ENCODE peak calls at places on chromosome 16, in eight cellular contexts. C is K562; F is left lung; R is tibial artery; D is cardiac muscle cell; B is CD4-positive, alpha-beta memory T cell; S is tibial nerve; X is prostate gland. L is an unnamed sample.
A peak's percentile ranks its signal among the peaks of the same experiment; 100 is the strongest.

GRCh38 chr16:86398622-86399021 is 111.7 kb upstream of the FOXF1 start:
- DNase-seq in S (no peak), B (no peak), F (no peak), D (peak; percentile 54), R (no peak), C (no peak), X (no peak), L (no peak)

GRCh38 chr16:29678691-29679267 is at the start of gene QPRT:
- DNase-seq in S (no peak), C (peak; percentile 93), X (no peak), R (no peak), D (peak; percentile 87), F (no peak), B (no peak), L (no peak)

GRCh38 chr16:18048858-18049257 is 287.7 kb downstream of the NPIPA8 start:
- DNase-seq in F (no peak), C (no peak), B (no peak), R (no peak), D (no peak), S (no peak), X (no peak), L (no peak)

GRCh38 chr16:88197481-88198456 is 185.0 kb upstream of the ZNF469 start:
- DNase-seq in D (no peak), X (no peak), R (no peak), B (no peak), S (no peak), F (peak; percentile 72), C (no peak), L (no peak)

GRCh38 chr16:67249178-67249759 is 490 bp downstream of the SLC9A5 start:
- DNase-seq in S (no peak), X (no peak), F (no peak), B (no peak), D (no peak), R (no peak), C (no peak), L (peak; percentile 52)

GRCh38 chr16:9372934-9373890 is 281.8 kb downstream of the HAPSTR1 start:
- DNase-seq in X (no peak), S (no peak), R (no peak), B (no peak), D (no peak), F (no peak), C (no peak), L (no peak)

GRCh38 chr16:48540222-48540900 is 69.6 kb downstream of the N4BP1 start:
- DNase-seq in X (no peak), D (no peak), R (no peak), C (no peak), F (peak; percentile 63), S (no peak), B (no peak), L (no peak)

GRCh38 chr16:22217890-22218730 is 12.0 kb downstream of the EEF2K start:
- DNase-seq in C (peak; percentile 73), D (no peak), R (peak; percentile 86), X (no peak), B (no peak), S (no peak), F (no peak), L (peak; percentile 85)

GRCh38 chr16:78890496-78890895 is 710.0 kb downstream of the MAF start:
- DNase-seq in X (no peak), C (no peak), R (no peak), F (no peak), S (no peak), D (no peak), B (no peak), L (no peak)

GRCh38 chr16:57156351-57156703 is 29.5 kb downstream of the PSME3IP1 start:
- DNase-seq in S (no peak), F (no peak), X (no peak), B (no peak), D (no peak), C (no peak), R (no peak), L (no peak)

GRCh38 chr16:57303910-57304168 is 19.4 kb upstream of the PLLP start:
- DNase-seq in D (no peak), X (no peak), F (no peak), C (no peak), R (peak; percentile 70), S (no peak), B (no peak), L (no peak)

GRCh38 chr16:24729967-24730815 is 740 bp downstream of the TNRC6A start:
- DNase-seq in S (no peak), R (no peak), X (peak; percentile 18), D (peak; percentile 24), B (no peak), C (peak; percentile 76), F (no peak), L (peak; percentile 53)

GRCh38 chr16:65745-66144 is 6.7 kb downstream of the RHBDF1 start:
- DNase-seq in D (peak; percentile 82), C (peak; percentile 89), B (peak; percentile 75), F (peak; percentile 94), S (peak; percentile 79), R (peak; percentile 90), X (peak; percentile 80), L (peak; percentile 88)

GRCh38 chr16:51952500-51952899 is 594.4 kb downstream of the TOX3 start:
- DNase-seq in X (no peak), R (no peak), B (no peak), D (no peak), F (no peak), C (no peak), S (no peak), L (no peak)

GRCh38 chr16:75702247-75702646 is 986 bp upstream of the DUXB start:
- DNase-seq in S (no peak), B (no peak), C (peak; percentile 70), X (no peak), R (no peak), F (no peak), D (no peak), L (no peak)

GRCh38 chr16:7513429-7513828 is 180.8 kb downstream of the RBFOX1 start:
- DNase-seq in F (no peak), B (no peak), D (no peak), R (no peak), C (peak; percentile 28), S (no peak), X (no peak), L (no peak)

GRCh38 chr16:3637371-3637923 is 17.0 kb upstream of the DNASE1 start:
- DNase-seq in F (no peak), C (no peak), R (peak; percentile 28), D (peak; percentile 52), S (no peak), B (peak; percentile 14), X (no peak), L (no peak)

DNA sequence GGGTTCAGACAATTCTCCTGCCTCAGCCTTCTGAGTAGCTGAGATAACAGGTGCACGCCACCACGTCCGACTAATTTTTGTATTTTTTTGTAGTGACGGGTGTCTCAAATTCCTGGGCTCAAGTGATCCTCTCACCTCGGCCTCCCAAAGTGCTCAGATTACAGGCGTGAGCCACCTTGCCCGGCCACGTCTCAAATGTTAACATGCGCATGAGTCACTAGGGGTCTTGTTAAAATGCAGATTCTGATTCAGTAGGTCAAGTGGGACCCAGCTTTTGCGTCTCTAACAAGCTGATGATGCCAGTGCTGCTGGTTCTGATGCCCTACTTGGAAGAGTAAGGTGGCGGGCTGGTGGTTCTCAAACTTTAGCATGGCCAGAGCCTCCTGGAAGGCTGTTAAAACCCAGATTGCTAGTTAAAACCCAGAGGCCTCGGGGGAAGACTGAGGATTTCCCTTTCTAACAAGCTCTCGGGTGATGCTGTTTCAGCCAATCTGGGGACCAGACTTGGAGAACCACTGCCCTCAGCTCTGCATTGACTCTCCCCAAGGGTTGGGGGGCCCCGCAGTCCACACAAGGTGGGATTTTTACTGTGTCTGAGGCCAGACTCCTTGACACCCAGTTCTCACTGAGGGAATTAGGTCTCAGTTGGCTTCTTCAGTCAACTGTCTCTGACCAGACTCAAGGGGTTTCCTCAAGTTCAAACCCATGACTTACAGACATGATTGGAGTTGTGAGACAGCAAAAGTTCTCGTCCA is 17.9 kb downstream of the SCNN1B start:
- DNase-seq in D (no peak), F (no peak), S (no peak), R (peak; percentile 31), X (no peak), C (no peak), B (no peak), L (no peak)
- H3K4me3 ChIP-seq in D (no peak overlapping the region), F (no peak overlapping the region), S (no peak overlapping the region), R (no peak overlapping the region), X (no peak overlapping the region), C (no peak overlapping the region), B (no peak overlapping the region), L (no peak overlapping the region)

DNA sequence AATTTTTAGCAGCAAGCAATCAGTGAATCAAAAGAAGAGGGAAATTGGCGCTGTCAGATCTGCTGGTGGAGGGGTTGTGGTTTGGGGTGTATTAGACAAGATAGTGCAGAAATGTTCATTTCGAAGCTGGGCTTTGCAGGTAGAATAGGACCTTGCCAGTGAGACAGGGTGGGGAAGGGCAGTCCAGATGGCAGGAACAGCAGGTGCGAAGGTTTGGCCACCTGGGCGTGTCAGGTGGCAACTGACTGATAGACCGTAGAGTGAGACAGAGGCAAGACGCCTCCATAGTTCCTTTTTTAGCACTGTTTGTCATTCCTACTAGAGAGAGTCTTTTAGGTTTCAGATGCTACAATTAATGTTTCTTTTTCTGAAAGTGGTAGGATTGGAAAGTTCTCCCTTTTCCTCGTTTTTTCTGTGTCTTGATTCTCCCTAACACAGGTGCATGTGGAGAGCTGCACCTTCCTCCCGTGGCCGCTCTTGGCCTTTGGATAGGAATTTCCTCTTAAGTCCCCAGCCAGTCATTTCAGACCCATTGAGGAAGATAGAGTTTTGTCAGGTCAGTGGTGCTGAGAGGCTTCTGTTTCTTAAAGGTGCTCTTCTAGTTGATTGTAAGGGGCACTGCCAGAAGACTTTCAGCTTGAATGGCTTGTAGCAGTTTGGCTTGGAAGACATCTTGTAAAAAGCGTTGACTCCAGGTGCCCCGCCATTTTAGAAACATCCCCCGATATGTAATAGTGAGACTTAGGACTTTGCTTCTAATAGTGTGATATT is 315.6 kb downstream of the SNX29 start:
- DNase-seq in C (no peak), B (no peak), X (no peak), F (no peak), S (no peak), R (no peak), D (no peak), L (no peak)
- H3K4me1 ChIP-seq in C (peaks cover 3% of the 10 kb centered on the region), B (no peaks in the 10 kb centered on the region), X (no peaks in the 10 kb centered on the region), F (peaks cover 4% of the 10 kb centered on the region), S (no peaks in the 10 kb centered on the region), R (no peaks in the 10 kb centered on the region), D (peaks cover 8% of the 10 kb centered on the region), L (no peaks in the 10 kb centered on the region)

DNA sequence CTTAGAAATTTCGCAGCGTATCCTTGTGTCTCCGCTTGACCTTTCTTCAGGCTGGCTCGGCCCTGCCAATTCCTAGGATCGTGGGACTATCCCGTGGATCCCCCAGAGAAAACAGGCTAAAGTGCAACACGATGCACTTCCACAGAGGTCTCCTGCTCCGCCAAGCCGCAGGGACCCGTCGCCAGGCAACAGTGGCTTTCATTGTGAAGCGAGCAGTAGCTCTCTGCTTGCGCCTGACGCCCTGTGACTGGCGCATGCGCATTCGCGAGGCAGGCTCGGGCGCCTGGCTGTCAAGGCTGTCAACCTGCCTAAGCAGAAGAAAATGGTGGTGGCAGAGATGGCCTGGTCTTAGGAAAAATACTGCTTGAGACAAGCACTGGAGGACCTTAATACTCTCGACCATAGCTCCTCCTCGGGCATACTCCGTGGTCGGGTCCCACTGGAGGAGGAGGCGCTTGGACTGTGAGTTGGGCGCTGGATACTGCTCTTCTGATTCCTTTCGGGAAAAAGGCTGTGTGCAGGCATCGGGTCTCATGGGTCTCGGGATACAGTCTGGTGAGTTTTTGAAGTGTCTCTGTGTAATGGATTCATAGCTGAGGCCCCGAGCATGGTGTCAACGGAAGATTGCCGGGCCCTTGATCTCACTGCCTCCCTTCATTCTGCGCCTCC is 2336.1 kb downstream of the TP53TG3F start:
- DNase-seq in C (no peak), S (no peak), X (no peak), R (no peak), B (no peak), F (peak; percentile 63), D (no peak), L (no peak)
- H3K9me3 ChIP-seq in C (no peaks in the 10 kb centered on the region), S (no peaks in the 10 kb centered on the region), X (no peaks in the 10 kb centered on the region), R (peaks cover 9% of the 10 kb centered on the region), B (no peaks in the 10 kb centered on the region), F (peaks cover 65% of the 10 kb centered on the region), D (no peaks in the 10 kb centered on the region), L (no peaks in the 10 kb centered on the region)

GRCh38 chr16:70381604-70382342 is 35.1 kb downstream of the DDX19A start:
- DNase-seq in F (no peak), X (no peak), R (no peak), C (no peak), D (no peak), S (peak; percentile 19), B (no peak), L (no peak)
- H3K4me3 ChIP-seq in F (peak overlapping the region; percentile 72), X (peak overlapping the region; percentile 70), R (peak overlapping the region; percentile 57), C (no peak overlapping the region), D (peak overlapping the region; percentile 22), S (peak overlapping the region; percentile 63), B (peak overlapping the region; percentile 61), L (peak overlapping the region; percentile 1)

L was measured in aorta.